ENCODE peak calls at places on chromosome 1, in eight cellular contexts. V is substantia nigra; Y is activated naive CD8-positive, alpha-beta T cell treated with anti-CD3 and anti-CD28 coated beads, Interleukin-2, amount 10 ng/mL, durations not matched to agents 7 days and 5 days; N is posterior cingulate gyrus; G is lower leg skin; X is germinal center; J is AG08396; I is NCI-H774. L is an unnamed sample.

GRCh38 chr1:17588048-17588781 is 48.7 kb downstream of the ARHGEF10L start:
- DNase-seq in V (no peak), Y (no peak), N (no peak), G (no peak), X (no peak), J (peak; percentile 57), I (no peak), L (no peak)

GRCh38 chr1:204649756-204650155 is 35.8 kb downstream of the LRRN2 start:
- DNase-seq in V (no peak), Y (no peak), N (no peak), G (no peak), X (no peak), J (no peak), I (peak; percentile 57), L (no peak)

GRCh38 chr1:21855257-21856096 is 43.4 kb downstream of the LDLRAD2 start:
- DNase-seq in V (no peak), Y (no peak), N (no peak), G (no peak), X (no peak), J (no peak), I (no peak), L (no peak)

GRCh38 chr1:27659497-27660299 is 12.3 kb downstream of the IFI6 start:
- DNase-seq in V (peak; percentile 34), Y (peak; percentile 92), N (peak; percentile 97), G (peak; percentile 91), X (peak; percentile 90), J (peak; percentile 92), I (peak; percentile 63), L (peak; percentile 77)

GRCh38 chr1:33429846-33430750 is 797 bp downstream of the PHC2 start:
- DNase-seq in V (no peak), Y (no peak), N (peak; percentile 92), G (no peak), X (peak; percentile 34), J (peak; percentile 79), I (peak; percentile 50), L (no peak)

GRCh38 chr1:6999826-7000225 is 214.6 kb downstream of the CAMTA1 start:
- DNase-seq in V (no peak), Y (no peak), N (peak; percentile 43), G (no peak), X (no peak), J (no peak), I (no peak), L (no peak)

GRCh38 chr1:241323510-241323909 is 33.5 kb downstream of the RGS7 start:
- DNase-seq in V (no peak), Y (peak; percentile 35), N (no peak), G (no peak), X (no peak), J (peak; percentile 51), I (no peak), L (no peak)

GRCh38 chr1:229437443-229437842 is 3.5 kb upstream of the ACTA1 start:
- DNase-seq in V (no peak), Y (no peak), N (no peak), G (no peak), X (no peak), J (no peak), I (no peak), L (no peak)

GRCh38 chr1:114320586-114320985 is 166.9 kb upstream of the SYT6 start:
- DNase-seq in V (no peak), Y (no peak), N (no peak), G (no peak), X (no peak), J (peak; percentile 74), I (no peak), L (no peak)

GRCh38 chr1:36323636-36324321 is at the start of gene EVA1B:
- DNase-seq in V (no peak), Y (peak; percentile 72), N (peak; percentile 83), G (peak; percentile 62), X (peak; percentile 32), J (peak; percentile 88), I (peak; percentile 35), L (peak; percentile 40)

GRCh38 chr1:170471310-170471839 is 60.6 kb upstream of the GORAB start:
- DNase-seq in V (no peak), Y (no peak), N (no peak), G (no peak), X (no peak), J (peak; percentile 39), I (no peak), L (no peak)

GRCh38 chr1:19484338-19484792 is 974 bp downstream of the CAPZB start:
- DNase-seq in V (no peak), Y (peak; percentile 61), N (peak; percentile 85), G (no peak), X (no peak), J (peak; percentile 41), I (no peak), L (no peak)

GRCh38 chr1:11058595-11059165 is 1.1 kb downstream of the SRM start:
- DNase-seq in V (no peak), Y (no peak), N (peak; percentile 59), G (no peak), X (no peak), J (no peak), I (peak; percentile 26), L (no peak)

GRCh38 chr1:245370905-245371581 is 216.3 kb downstream of the KIF26B start:
- DNase-seq in V (no peak), Y (no peak), N (no peak), G (no peak), X (no peak), J (no peak), I (no peak), L (no peak)

GRCh38 chr1:229383961-229384360 is 41.1 kb upstream of the CCSAP start:
- DNase-seq in V (no peak), Y (no peak), N (no peak), G (no peak), X (no peak), J (no peak), I (no peak), L (no peak)

GRCh38 chr1:1996207-1996651 is 7.4 kb downstream of the CFAP74 start:
- DNase-seq in V (no peak), Y (no peak), N (no peak), G (no peak), X (no peak), J (no peak), I (no peak), L (no peak)

GRCh38 chr1:28602536-28603439 is 10.7 kb downstream of the RAB42 start:
- DNase-seq in V (no peak), Y (no peak), N (peak; percentile 84), G (peak; percentile 52), X (no peak), J (peak; percentile 76), I (no peak), L (peak; percentile 13)

GRCh38 chr1:179105393-179105792 is 23.5 kb downstream of the TOR3A start:
- DNase-seq in V (no peak), Y (no peak), N (no peak), G (no peak), X (peak; percentile 47), J (no peak), I (no peak), L (no peak)

GRCh38 chr1:228065543-228066347 is 16.8 kb upstream of the ARF1 start:
- DNase-seq in V (no peak), Y (no peak), N (peak; percentile 69), G (no peak), X (no peak), J (no peak), I (no peak), L (no peak)

GRCh38 chr1:58395355-58395754 is 151.2 kb downstream of the OMA1 start:
- DNase-seq in V (no peak), Y (no peak), N (no peak), G (peak; percentile 15), X (no peak), J (peak; percentile 76), I (no peak), L (no peak)

GRCh38 chr1:16462773-16463330 is 22.3 kb downstream of the NECAP2 start:
- DNase-seq in V (no peak), Y (peak; percentile 5), N (no peak), G (no peak), X (no peak), J (no peak), I (no peak), L (no peak)

GRCh38 chr1:9164919-9165318 is 36.0 kb upstream of the GPR157 start:
- DNase-seq in V (no peak), Y (no peak), N (no peak), G (no peak), X (no peak), J (no peak), I (no peak), L (no peak)

GRCh38 chr1:54045487-54045886 is 7.5 kb downstream of the TMEM59 start:
- DNase-seq in V (no peak), Y (no peak), N (no peak), G (no peak), X (no peak), J (no peak), I (no peak), L (no peak)